ENCODE peak calls at places on chromosomes 5 and 9, in eight cellular contexts. G, R, E, L, J, U, V and S are unnamed samples.

GRCh38 chr5:9197881-9198260 is 348.0 kb downstream of the SEMA5A start:
- DNase-seq in V (no peak), E (no peak), G (no peak), L (no peak), R (no peak), U (no peak), J (peak), S (no peak)

GRCh38 chr5:125683669-125684068 is 739.5 kb upstream of the GRAMD2B start:
- DNase-seq in E (no peak), U (no peak), R (no peak), L (no peak), V (no peak), J (peak), G (no peak), S (no peak)

GRCh38 chr5:101675510-101675909 is 620.6 kb downstream of the SLCO4C1 start:
- DNase-seq in U (no peak), R (no peak), J (no peak), E (no peak), L (no peak), G (no peak), V (no peak), S (no peak)

GRCh38 chr9:133353548-133353947 is 2.7 kb downstream of the SURF1 start:
- DNase-seq in G (no peak), J (no peak), R (no peak), E (no peak), U (no peak), L (no peak), V (no peak), S (no peak)

GRCh38 chr9:111039203-111039907 is 1.1 kb upstream of the LPAR1 start:
- DNase-seq in U (no peak), E (no peak), G (no peak), J (no peak), V (no peak), R (no peak), L (no peak), S (peak)

GRCh38 chr5:150487199-150488061 is 20.5 kb upstream of the NDST1 start:
- DNase-seq in R (peak), G (no peak), U (no peak), L (no peak), E (no peak), V (peak), J (no peak), S (no peak)

GRCh38 chr9:124698265-124698664 is 72.8 kb downstream of the NR6A1 start:
- DNase-seq in R (peak), G (no peak), E (peak), J (peak), L (no peak), V (no peak), U (no peak), S (no peak)

GRCh38 chr5:60836131-60836530 is 7.9 kb downstream of the ELOVL7 start:
- DNase-seq in R (no peak), U (no peak), V (no peak), J (no peak), E (no peak), G (no peak), L (no peak), S (no peak)

GRCh38 chr5:7801898-7802614 is 48.9 kb downstream of the CFAP90 start:
- DNase-seq in E (no peak), J (no peak), V (no peak), U (no peak), L (no peak), G (no peak), R (no peak), S (no peak)

GRCh38 chr9:137955224-137955570 is 77.6 kb downstream of the CACNA1B start:
- DNase-seq in L (no peak), U (no peak), E (no peak), G (no peak), J (no peak), V (no peak), R (no peak), S (no peak)

GRCh38 chr5:25095261-25095660 is 450.5 kb upstream of the CDH10 start:
- DNase-seq in J (no peak), U (no peak), G (no peak), R (no peak), V (no peak), L (no peak), E (no peak), S (no peak)